ENCODE peak calls at places on chromosomes 5 and 9, in four cellular contexts. X, J, Y and S are unnamed samples. For H3K9me3, the result is how much of the 10 kb centered on the place peaks cover.

GRCh38 chr5:127290019-127290945 is at the start of gene MEGF10:
- DNase-seq in X (no peak), J (no peak), Y (peak), S (no peak)

GRCh38 chr9:30732060-30732459 is 1652.4 kb upstream of the ACO1 start:
- DNase-seq in X (no peak), J (no peak), Y (peak), S (no peak)

GRCh38 chr5:55852503-55852902 is 1.3 kb downstream of the IL31RA start:
- DNase-seq in X (no peak), J (no peak), Y (no peak), S (no peak)

GRCh38 chr9:4371108-4371507 is 71.2 kb upstream of the GLIS3 start:
- DNase-seq in X (no peak), J (no peak), Y (no peak), S (no peak)

GRCh38 chr9:73451003-73451402 is 299.3 kb downstream of the ANXA1 start:
- DNase-seq in X (no peak), J (no peak), Y (no peak), S (no peak)

GRCh38 chr5:5092149-5092548 is 48.0 kb upstream of the ADAMTS16 start:
- DNase-seq in X (no peak), J (no peak), Y (no peak), S (no peak)

GRCh38 chr5:91151947-91152346 is 231.2 kb downstream of the ARRDC3 start:
- DNase-seq in X (no peak), J (no peak), Y (no peak), S (no peak)

GRCh38 chr9:567128-567745 is 274.3 kb upstream of the DMRT1 start:
- DNase-seq in X (no peak), J (no peak), Y (no peak), S (no peak)

GRCh38 chr5:3963662-3964061 is 368.0 kb downstream of the IRX1 start:
- DNase-seq in X (no peak), J (no peak), Y (no peak), S (no peak)
- H3K9me3 ChIP-seq in X (under half), J (under half), Y (under half), S (under half)

DNA sequence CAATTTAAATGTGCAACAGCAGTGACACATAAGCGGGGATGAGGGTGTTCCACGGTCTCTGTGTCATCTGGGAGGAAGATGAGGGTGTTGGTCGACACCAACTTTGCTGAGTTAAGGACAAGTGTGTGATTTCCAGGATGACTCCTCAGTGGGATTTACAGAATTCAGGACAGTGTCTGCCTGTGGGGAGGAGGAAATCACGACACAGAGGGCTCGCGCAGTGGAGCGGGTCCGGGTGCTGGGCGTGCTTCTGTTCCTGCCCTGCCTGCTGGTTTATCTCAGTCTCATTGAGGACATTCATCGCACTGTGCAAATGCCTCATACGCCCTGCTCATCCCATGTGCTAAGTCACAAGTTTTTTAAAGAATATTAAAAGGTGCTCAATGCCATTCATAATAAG is 73.7 kb upstream of the ADAMTS2 start:
- DNase-seq in X (no peak), J (no peak), Y (no peak), S (no peak)
- H3K9me3 ChIP-seq in X (under half), J (under half), Y (under half), S (under half)

GRCh38 chr5:3958389-3958788 is 362.8 kb downstream of the IRX1 start:
- DNase-seq in X (no peak), J (no peak), Y (no peak), S (no peak)
- H3K9me3 ChIP-seq in X (under half), J (under half), Y (under half), S (under half)

GRCh38 chr5:140791111-140791510 is 3.5 kb upstream of the PCDHA2 start:
- DNase-seq in X (no peak), J (no peak), Y (no peak), S (no peak)

GRCh38 chr5:140780512-140780911 is 5.4 kb upstream of the PCDHA1 start:
- DNase-seq in X (no peak), J (no peak), Y (no peak), S (no peak)

GRCh38 chr5:140785905-140786686 is at the start of gene PCDHA1:
- DNase-seq in X (no peak), J (no peak), Y (peak), S (no peak)
- H3K9me3 ChIP-seq in X (half or more), J (under half), Y (half or more), S (under half)

GRCh38 chr9:100191264-100191663 is 92.2 kb downstream of the INVS start:
- DNase-seq in X (no peak), J (no peak), Y (no peak), S (no peak)

GRCh38 chr9:100196215-100196614 is 97.2 kb downstream of the INVS start:
- DNase-seq in X (no peak), J (no peak), Y (no peak), S (no peak)

GRCh38 chr9:100193078-100193477 is 94.0 kb downstream of the INVS start:
- DNase-seq in X (no peak), J (no peak), Y (no peak), S (no peak)

GRCh38 chr9:100186356-100186755 is 87.3 kb downstream of the INVS start:
- DNase-seq in X (no peak), J (no peak), Y (no peak), S (no peak)

GRCh38 chr9:100190339-100190738 is 91.3 kb downstream of the INVS start:
- DNase-seq in X (no peak), J (no peak), Y (no peak), S (no peak)
- H3K9me3 ChIP-seq in X (under half), J (under half), Y (under half), S (under half)

GRCh38 chr9:138098116-138098907 is 220.7 kb downstream of the CACNA1B start:
- DNase-seq in X (peak), J (no peak), Y (no peak), S (no peak)

GRCh38 chr9:138100711-138101349 is 223.2 kb downstream of the CACNA1B start:
- DNase-seq in X (peak), J (no peak), Y (peak), S (no peak)

GRCh38 chr9:138097501-138097991 is 220.0 kb downstream of the CACNA1B start:
- DNase-seq in X (peak), J (no peak), Y (peak), S (no peak)

GRCh38 chr9:138099803-138100598 is 222.4 kb downstream of the CACNA1B start:
- DNase-seq in X (peak), J (no peak), Y (peak), S (no peak)

DNA sequence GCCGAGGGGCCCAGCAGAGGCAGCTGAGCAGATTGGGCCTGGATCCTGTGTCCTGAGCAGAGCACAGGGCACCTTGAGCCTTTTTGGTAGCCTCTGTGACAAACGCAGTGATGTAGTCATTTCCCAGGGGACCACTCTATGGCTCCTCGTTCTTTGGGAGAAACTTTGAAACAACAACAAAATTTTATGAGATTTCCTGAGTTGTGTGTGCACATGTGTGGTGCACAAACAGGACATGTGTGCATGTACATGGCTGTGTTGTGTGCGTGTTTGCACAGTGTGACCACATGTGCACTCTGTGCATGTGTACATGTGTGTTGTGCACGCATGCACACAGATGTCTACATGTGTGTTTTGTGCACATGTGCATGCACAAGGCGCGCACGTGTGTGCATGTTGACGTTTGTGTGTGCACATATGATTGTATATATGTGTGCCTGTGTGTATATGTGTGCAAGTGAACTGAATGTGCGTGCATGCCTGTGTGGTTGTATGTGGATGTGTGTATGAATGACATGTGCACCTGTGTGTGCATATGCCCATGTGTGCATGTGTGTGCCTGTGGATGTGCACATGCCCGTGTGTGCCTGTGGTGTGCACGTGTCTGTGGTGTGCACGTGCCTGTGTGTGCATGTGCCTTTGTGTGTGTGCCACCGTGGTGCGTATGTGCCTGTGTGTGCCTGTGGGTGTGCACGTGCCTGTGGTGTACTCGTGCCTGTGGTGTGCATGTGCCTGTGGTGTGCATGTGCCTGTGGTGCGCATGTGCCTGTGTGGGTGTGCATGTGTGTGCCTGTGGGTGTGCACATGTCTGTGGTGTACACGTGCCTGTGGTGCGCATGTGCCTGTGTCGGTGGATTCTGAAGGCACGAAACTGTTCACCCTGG is 221.6 kb downstream of the CACNA1B start:
- DNase-seq in X (peak), J (no peak), Y (peak), S (no peak)
- H3K9me3 ChIP-seq in X (under half), J (under half), Y (under half), S (under half)

GRCh38 chr5:179110528-179110927 is 50.4 kb downstream of the ZNF354C start:
- DNase-seq in X (no peak), J (no peak), Y (no peak), S (no peak)
- H3K9me3 ChIP-seq in X (under half), J (under half), Y (half or more), S (under half)

GRCh38 chr9:32940740-32941139 is 60.7 kb downstream of the APTX start:
- DNase-seq in X (no peak), J (no peak), Y (no peak), S (no peak)

GRCh38 chr9:32942755-32943460 is 58.5 kb downstream of the APTX start:
- DNase-seq in X (no peak), J (no peak), Y (no peak), S (no peak)

DNA sequence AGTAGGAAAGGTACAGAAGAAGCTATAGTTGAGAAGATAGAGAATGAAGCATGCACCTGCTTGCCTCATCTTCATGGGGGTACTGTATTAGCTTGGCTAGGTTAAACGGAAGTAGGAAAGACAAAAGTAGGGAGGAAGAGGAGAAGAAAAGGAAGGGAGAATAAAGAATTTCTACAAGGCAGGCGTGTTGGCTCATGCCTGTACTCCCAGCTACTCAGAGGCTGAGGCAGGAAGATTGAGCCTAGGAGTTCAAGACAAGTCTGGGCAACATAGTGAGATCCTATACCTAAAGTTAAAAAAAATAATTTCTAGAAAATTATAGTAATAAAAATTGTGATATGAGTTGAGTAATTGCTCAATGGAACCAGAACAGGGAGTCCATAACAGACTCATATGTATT is 61.9 kb downstream of the APTX start:
- DNase-seq in X (no peak), J (no peak), Y (no peak), S (no peak)
- H3K9me3 ChIP-seq in X (under half), J (under half), Y (under half), S (under half)

GRCh38 chr9:125732562-125732961 is 14.6 kb upstream of the PBX3 start:
- DNase-seq in X (no peak), J (no peak), Y (no peak), S (no peak)
- H3K9me3 ChIP-seq in X (under half), J (under half), Y (under half), S (under half)